ENCODE peak calls at places on chromosomes 16 and 17, in four cellular contexts. D is anterior cingulate cortex, A is GM04504, S is H7. F is an unnamed sample.

GRCh38 chr16:4604401-4604800 is 10.3 kb downstream of the UBALD1 start:
- DNase-seq in S (peak; percentile 68), D (no peak), A (no peak), F (no peak)

GRCh38 chr16:337437-337836 is 15.1 kb downstream of the AXIN1 start:
- DNase-seq in D (no peak), A (no peak), S (peak; percentile 65), F (no peak)

GRCh38 chr17:10737168-10737622 is 7.4 kb upstream of the TMEM220 start:
- DNase-seq in A (no peak), S (peak; percentile 78), D (no peak), F (peak; percentile 5)

GRCh38 chr16:16073884-16074781 is 124.7 kb downstream of the ABCC1 start:
- DNase-seq in A (peak; percentile 66), D (no peak), S (peak; percentile 74), F (peak; percentile 60)

GRCh38 chr17:4445731-4446130 is 12.0 kb downstream of the SPNS3 start:
- DNase-seq in S (no peak), A (no peak), D (no peak), F (no peak)

GRCh38 chr17:69819316-69820087 is 255.5 kb upstream of the KCNJ16 start:
- DNase-seq in S (no peak), A (peak; percentile 6), D (no peak), F (no peak)

GRCh38 chr17:61487161-61487654 is 35.0 kb downstream of the TBX4 start:
- DNase-seq in D (no peak), S (peak; percentile 44), A (no peak), F (no peak)

GRCh38 chr17:858941-859452 is 76.8 kb downstream of the MRM3 start:
- DNase-seq in D (no peak), A (no peak), S (no peak), F (no peak)

GRCh38 chr17:2214887-2215615 is 88.5 kb downstream of the SMG6 start:
- DNase-seq in A (no peak), D (no peak), S (no peak), F (no peak)

GRCh38 chr16:17275076-17275732 is 195.6 kb downstream of the XYLT1 start:
- DNase-seq in S (no peak), D (no peak), A (no peak), F (no peak)

GRCh38 chr16:74730049-74730683 is 29.5 kb upstream of the MLKL start:
- DNase-seq in S (no peak), A (no peak), D (no peak), F (no peak)

GRCh38 chr16:13919330-13919682 is 648 bp upstream of the ERCC4 start:
- DNase-seq in A (no peak), S (no peak), D (no peak), F (peak; percentile 67)

GRCh38 chr17:5468075-5468473 is 708 bp downstream of the DHX33 start:
- DNase-seq in D (no peak), A (no peak), S (peak; percentile 49), F (no peak)

GRCh38 chr17:19010729-19011505 is 6.4 kb upstream of the FAM83G start:
- DNase-seq in S (no peak), A (no peak), D (no peak), F (no peak)

GRCh38 chr17:49875690-49876089 is 27.8 kb upstream of the TAC4 start:
- DNase-seq in S (peak; percentile 84), A (no peak), D (no peak), F (no peak)

GRCh38 chr16:81715358-81716196 is 63.5 kb upstream of the PLCG2 start:
- DNase-seq in S (no peak), D (no peak), A (no peak), F (no peak)

GRCh38 chr16:86821933-86822332 is 243.6 kb downstream of the FOXL1 start:
- DNase-seq in S (no peak), D (no peak), A (no peak), F (no peak)

GRCh38 chr17:7445011-7445927 is at the start of gene CHRNB1:
- DNase-seq in S (peak; percentile 98), D (no peak), A (no peak), F (no peak)

GRCh38 chr17:83083368-83084201 is 4.2 kb downstream of the METRNL start:
- DNase-seq in A (peak; percentile 98), D (no peak), S (peak; percentile 83), F (peak; percentile 69)

GRCh38 chr17:559699-560378 is 154.8 kb downstream of the VPS53 start:
- DNase-seq in A (peak; percentile 90), D (no peak), S (no peak), F (peak; percentile 10)

F was measured in AML-193.